ENCODE peak calls at places on chromosomes 6 and 20, in ten cellular contexts. O, T, U, E, R, X, C, P, Z and J are unnamed samples.
A peak's percentile ranks its signal among the peaks of the same experiment; 100 is the strongest.

GRCh38 chr6:35318845-35319220 is 21.2 kb downstream of the DEF6 start:
- DNase-seq in X (no peak), O (no peak), T (no peak), U (no peak), P (no peak), R (no peak), C (no peak), E (no peak), Z (no peak), J (no peak)

GRCh38 chr6:110509617-110510231 is 33.3 kb upstream of the SLC22A16 start:
- DNase-seq in U (no peak), C (no peak), E (no peak), Z (peak; percentile 25), T (no peak), P (no peak), X (no peak), O (no peak), R (peak; percentile 90), J (no peak)

GRCh38 chr6:37137201-37137880 is 32.6 kb upstream of the PIM1 start:
- DNase-seq in E (no peak), P (no peak), O (no peak), R (peak; percentile 96), U (no peak), T (no peak), Z (peak; percentile 76), X (no peak), C (no peak), J (no peak)

GRCh38 chr6:110590821-110591351 is 114.5 kb upstream of the SLC22A16 start:
- DNase-seq in U (no peak), R (no peak), E (no peak), O (no peak), P (no peak), Z (no peak), C (no peak), T (no peak), X (no peak), J (no peak)

GRCh38 chr6:114342086-114342825 is 567 bp downstream of the HS3ST5 start:
- DNase-seq in E (no peak), O (no peak), C (no peak), R (no peak), X (no peak), P (peak; percentile 10), T (peak; percentile 17), U (no peak), Z (no peak), J (no peak)

GRCh38 chr6:38127284-38127683 is 307.8 kb downstream of the ZFAND3 start:
- DNase-seq in T (no peak), P (no peak), C (no peak), R (no peak), O (no peak), X (no peak), E (no peak), Z (no peak), U (no peak), J (no peak)

GRCh38 chr20:63313349-63314014 is 20.5 kb downstream of the COL20A1 start:
- DNase-seq in U (no peak), R (no peak), X (no peak), T (no peak), E (no peak), Z (no peak), P (no peak), O (no peak), C (no peak), J (no peak)

GRCh38 chr20:5171074-5171789 is 44.4 kb downstream of the CDS2 start:
- DNase-seq in R (no peak), E (peak; percentile 22), U (no peak), O (no peak), T (peak; percentile 76), P (no peak), C (no peak), Z (peak; percentile 34), X (no peak), J (no peak)

GRCh38 chr6:82365011-82365751 is 1.6 kb downstream of the TPBG start:
- DNase-seq in T (peak; percentile 22), E (no peak), Z (peak; percentile 15), R (peak; percentile 24), U (no peak), P (peak; percentile 16), O (no peak), C (no peak), X (no peak), J (no peak)

GRCh38 chr20:50379049-50379990 is 130.9 kb upstream of the PTPN1 start:
- DNase-seq in Z (peak; percentile 98), U (peak; percentile 98), T (peak; percentile 91), R (peak; percentile 78), C (peak; percentile 94), O (peak; percentile 14), E (peak; percentile 94), X (peak; percentile 86), P (peak; percentile 92), J (no peak)

GRCh38 chr20:51802170-51802745 is at the start of gene SALL4:
- DNase-seq in C (no peak), U (no peak), E (no peak), T (no peak), P (no peak), O (no peak), R (no peak), X (no peak), Z (no peak), J (no peak)

GRCh38 chr20:59402697-59403096 is 102.3 kb downstream of the EDN3 start:
- DNase-seq in E (no peak), T (no peak), R (no peak), U (no peak), O (no peak), X (no peak), Z (no peak), P (no peak), C (no peak), J (no peak)

GRCh38 chr6:169216830-169217229 is 36.8 kb downstream of the THBS2 start:
- DNase-seq in X (no peak), P (no peak), U (peak; percentile 85), Z (peak; percentile 48), O (no peak), C (peak; percentile 40), T (no peak), R (no peak), E (no peak), J (no peak)

GRCh38 chr6:6005467-6006427 is 978 bp downstream of the NRN1 start:
- DNase-seq in E (no peak), C (no peak), O (no peak), Z (no peak), P (no peak), T (no peak), R (peak; percentile 24), U (no peak), X (no peak), J (no peak)

GRCh38 chr6:158279615-158280014 is 32.6 kb upstream of the TULP4 start:
- DNase-seq in T (no peak), Z (peak; percentile 61), U (no peak), R (no peak), P (no peak), C (no peak), E (peak; percentile 66), O (no peak), X (no peak), J (no peak)

GRCh38 chr6:152368761-152369624 is 268.2 kb downstream of the SYNE1 start:
- DNase-seq in R (peak; percentile 33), X (no peak), U (no peak), Z (peak; percentile 44), T (peak; percentile 40), P (peak; percentile 13), E (peak; percentile 64), C (peak; percentile 53), O (no peak), J (no peak)

GRCh38 chr20:51412991-51413471 is 129.5 kb downstream of the NFATC2 start:
- DNase-seq in Z (no peak), U (no peak), P (no peak), C (no peak), T (no peak), O (no peak), E (no peak), X (no peak), R (peak; percentile 16), J (no peak)

GRCh38 chr6:18168264-18168663 is 13.0 kb downstream of the KDM1B start:
- DNase-seq in P (no peak), Z (no peak), E (no peak), O (no peak), T (no peak), X (no peak), R (no peak), U (no peak), C (no peak), J (no peak)
- H3K4me3 ChIP-seq in P (no peak overlapping the region), Z (no peak overlapping the region), E (no peak overlapping the region), O (no peak overlapping the region), T (no peak overlapping the region), X (no peak overlapping the region), R (no peak overlapping the region), U (no peak overlapping the region), C (no peak overlapping the region), J (no peak overlapping the region)

GRCh38 chr20:25055711-25056492 is 2.0 kb downstream of the ACSS1 start:
- DNase-seq in P (peak; percentile 30), T (peak; percentile 20), U (no peak), Z (peak; percentile 13), X (no peak), R (peak; percentile 9), O (no peak), E (peak; percentile 57), C (peak; percentile 78), J (no peak)
- H3K4me1 ChIP-seq in P (peaks cover 52% of the 10 kb centered on the region), T (peaks cover 76% of the 10 kb centered on the region), U (peaks cover 72% of the 10 kb centered on the region), Z (peaks cover 37% of the 10 kb centered on the region), X (peaks cover 73% of the 10 kb centered on the region), R (peaks cover 7% of the 10 kb centered on the region), O (peaks cover 56% of the 10 kb centered on the region), E (peaks cover 47% of the 10 kb centered on the region), C (peaks cover 13% of the 10 kb centered on the region), J (peaks cover 74% of the 10 kb centered on the region)

GRCh38 chr6:105370316-105370715 is 32.6 kb downstream of the PREP start:
- DNase-seq in O (no peak), Z (no peak), E (no peak), R (no peak), C (no peak), P (no peak), T (no peak), X (no peak), U (no peak), J (no peak)
- TF ChIP-seq POLR2A in O (no peak), Z (no peak), E (no peak), R (no peak), C (no peak), P (no peak), T (no peak), X (no peak), U (no peak), J (no peak)

GRCh38 chr20:38730167-38730988 is 6.1 kb downstream of the SLC32A1 start:
- DNase-seq in X (no peak), P (peak; percentile 25), C (no peak), O (no peak), E (no peak), T (no peak), U (no peak), Z (no peak), R (no peak), J (no peak)
- H3K4me3 ChIP-seq in X (no peak overlapping the region), P (no peak overlapping the region), C (no peak overlapping the region), O (peak overlapping the region; percentile 59), E (no peak overlapping the region), T (peak overlapping the region; percentile 21), U (peak overlapping the region; percentile 42), Z (no peak overlapping the region), R (no peak overlapping the region), J (no peak overlapping the region)